ENCODE peak calls at places on chromosomes 3 and 15, in nine cellular contexts. One of them, this sample, is unnamed.

GRCh38 chr15:57610130-57610529 is 18.4 kb downstream of the MYZAP start:
- DNase-seq in fibroblast of pulmonary artery: peak
- DNase-seq in AG04450: no peak
- DNase-seq in astrocyte of the spinal cord: peak
- DNase-seq in AG09309: peak
- DNase-seq in left ventricle myocardium inferior: peak
- DNase-seq in MM.1S: no peak
- DNase-seq in dorsolateral prefrontal cortex: peak
- DNase-seq in CD8-positive, alpha-beta T cell: no peak
- DNase-seq in this sample: no peak

GRCh38 chr3:140153736-140154135 is 218.8 kb downstream of the CLSTN2 start:
- DNase-seq in AG04450: no peak
- DNase-seq in CD8-positive, alpha-beta T cell: no peak
- DNase-seq in MM.1S: no peak
- DNase-seq in dorsolateral prefrontal cortex: no peak
- DNase-seq in AG09309: no peak
- DNase-seq in fibroblast of pulmonary artery: no peak
- DNase-seq in astrocyte of the spinal cord: no peak
- DNase-seq in left ventricle myocardium inferior: no peak
- DNase-seq in this sample: no peak

GRCh38 chr15:39075756-39076341 is 505.0 kb upstream of the THBS1 start:
- DNase-seq in CD8-positive, alpha-beta T cell: no peak
- DNase-seq in fibroblast of pulmonary artery: no peak
- DNase-seq in AG04450: no peak
- DNase-seq in left ventricle myocardium inferior: no peak
- DNase-seq in MM.1S: no peak
- DNase-seq in AG09309: no peak
- DNase-seq in dorsolateral prefrontal cortex: no peak
- DNase-seq in astrocyte of the spinal cord: no peak
- DNase-seq in this sample: no peak

GRCh38 chr3:100954990-100955389 is 38.2 kb downstream of the ABI3BP start:
- DNase-seq in dorsolateral prefrontal cortex: no peak
- DNase-seq in left ventricle myocardium inferior: peak
- DNase-seq in AG04450: peak
- DNase-seq in astrocyte of the spinal cord: peak
- DNase-seq in MM.1S: no peak
- DNase-seq in fibroblast of pulmonary artery: peak
- DNase-seq in AG09309: peak
- DNase-seq in CD8-positive, alpha-beta T cell: no peak
- DNase-seq in this sample: no peak

GRCh38 chr3:88150371-88150770 is 612 bp downstream of the C3orf38 start:
- DNase-seq in fibroblast of pulmonary artery: peak
- DNase-seq in CD8-positive, alpha-beta T cell: no peak
- DNase-seq in MM.1S: peak
- DNase-seq in AG04450: no peak
- DNase-seq in dorsolateral prefrontal cortex: no peak
- DNase-seq in AG09309: no peak
- DNase-seq in astrocyte of the spinal cord: no peak
- DNase-seq in left ventricle myocardium inferior: no peak
- DNase-seq in this sample: no peak

GRCh38 chr15:39942101-39942752 is 8.3 kb downstream of the EIF2AK4 start:
- DNase-seq in astrocyte of the spinal cord: peak
- DNase-seq in CD8-positive, alpha-beta T cell: no peak
- DNase-seq in MM.1S: no peak
- DNase-seq in left ventricle myocardium inferior: no peak
- DNase-seq in AG09309: no peak
- DNase-seq in dorsolateral prefrontal cortex: no peak
- DNase-seq in fibroblast of pulmonary artery: peak
- DNase-seq in AG04450: no peak
- DNase-seq in this sample: no peak

GRCh38 chr15:84570164-84570692 is 30.6 kb upstream of the ZSCAN2 start:
- DNase-seq in left ventricle myocardium inferior: peak
- DNase-seq in AG04450: no peak
- DNase-seq in astrocyte of the spinal cord: peak
- DNase-seq in AG09309: no peak
- DNase-seq in dorsolateral prefrontal cortex: peak
- DNase-seq in CD8-positive, alpha-beta T cell: peak
- DNase-seq in MM.1S: peak
- DNase-seq in fibroblast of pulmonary artery: peak
- DNase-seq in this sample: peak

GRCh38 chr3:153442386-153442785 is 280.4 kb downstream of the RAP2B start:
- DNase-seq in AG04450: no peak
- DNase-seq in AG09309: no peak
- DNase-seq in MM.1S: no peak
- DNase-seq in astrocyte of the spinal cord: no peak
- DNase-seq in left ventricle myocardium inferior: no peak
- DNase-seq in fibroblast of pulmonary artery: peak
- DNase-seq in dorsolateral prefrontal cortex: no peak
- DNase-seq in CD8-positive, alpha-beta T cell: no peak
- DNase-seq in this sample: no peak

GRCh38 chr3:44880284-44880683 is 5.9 kb downstream of the TGM4 start:
- DNase-seq in AG04450: no peak
- DNase-seq in CD8-positive, alpha-beta T cell: no peak
- DNase-seq in left ventricle myocardium inferior: no peak
- DNase-seq in AG09309: no peak
- DNase-seq in MM.1S: no peak
- DNase-seq in astrocyte of the spinal cord: peak
- DNase-seq in fibroblast of pulmonary artery: no peak
- DNase-seq in dorsolateral prefrontal cortex: no peak
- DNase-seq in this sample: no peak

DNA sequence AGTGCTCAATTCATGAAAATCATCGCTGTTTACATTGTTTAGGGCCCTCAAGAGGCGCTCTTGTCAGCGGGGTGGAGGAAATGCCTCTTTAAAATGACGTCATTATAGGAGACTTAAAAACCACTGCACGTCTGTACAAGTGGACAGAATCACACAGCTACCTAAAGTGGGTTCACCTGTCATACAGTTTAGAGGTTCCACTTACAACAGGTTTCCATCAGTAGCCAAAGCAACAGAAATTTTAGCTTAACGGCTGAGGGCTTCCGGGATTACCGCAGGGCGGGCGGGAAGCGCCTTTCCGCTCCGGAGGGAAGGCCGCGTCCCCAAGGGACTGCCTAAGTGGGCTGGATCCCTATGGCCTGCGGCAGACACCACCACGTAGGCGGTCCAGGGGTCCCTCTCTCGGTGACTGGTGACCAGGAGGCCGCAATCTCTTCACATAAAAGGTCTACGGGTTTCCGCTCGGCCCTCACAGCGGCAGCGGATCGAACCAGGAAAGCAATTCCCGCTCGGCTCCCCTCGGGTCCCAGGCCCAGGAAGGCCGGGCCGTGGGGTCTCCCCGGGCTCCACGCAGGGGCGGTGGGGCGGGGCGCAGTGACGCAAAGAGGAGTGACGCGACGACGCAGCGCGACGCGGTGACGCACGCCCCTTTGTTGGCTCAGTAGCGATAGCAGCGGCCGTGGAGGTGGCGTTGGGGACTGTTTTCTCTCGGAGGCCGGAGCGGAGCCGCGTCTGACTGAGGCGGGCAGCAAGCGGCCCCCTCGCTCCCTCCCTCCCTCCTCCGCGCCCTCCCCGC is at the start of gene ARIH1:
- DNase-seq in AG04450: peak
- DNase-seq in fibroblast of pulmonary artery: peak
- DNase-seq in dorsolateral prefrontal cortex: peak
- DNase-seq in MM.1S: peak
- DNase-seq in astrocyte of the spinal cord: peak
- DNase-seq in AG09309: peak
- DNase-seq in left ventricle myocardium inferior: peak
- DNase-seq in CD8-positive, alpha-beta T cell: peak
- DNase-seq in this sample: peak
- TF ChIP-seq CTCF in AG04450: peak
- TF ChIP-seq CTCF in fibroblast of pulmonary artery: peak
- TF ChIP-seq CTCF in dorsolateral prefrontal cortex: no peak
- TF ChIP-seq CTCF in MM.1S: peak
- TF ChIP-seq CTCF in astrocyte of the spinal cord: peak
- TF ChIP-seq CTCF in AG09309: peak
- TF ChIP-seq CTCF in left ventricle myocardium inferior: peak
- TF ChIP-seq CTCF in CD8-positive, alpha-beta T cell: peak
- TF ChIP-seq CTCF in this sample: no peak

GRCh38 chr3:27110020-27110419 is 259.2 kb downstream of the NEK10 start:
- DNase-seq in MM.1S: no peak
- DNase-seq in AG09309: no peak
- DNase-seq in left ventricle myocardium inferior: no peak
- DNase-seq in dorsolateral prefrontal cortex: no peak
- DNase-seq in AG04450: no peak
- DNase-seq in fibroblast of pulmonary artery: no peak
- DNase-seq in CD8-positive, alpha-beta T cell: no peak
- DNase-seq in astrocyte of the spinal cord: no peak
- DNase-seq in this sample: no peak

GRCh38 chr3:27108322-27108721 is 260.9 kb downstream of the NEK10 start:
- DNase-seq in AG09309: no peak
- DNase-seq in CD8-positive, alpha-beta T cell: no peak
- DNase-seq in astrocyte of the spinal cord: no peak
- DNase-seq in AG04450: no peak
- DNase-seq in MM.1S: no peak
- DNase-seq in fibroblast of pulmonary artery: no peak
- DNase-seq in dorsolateral prefrontal cortex: no peak
- DNase-seq in left ventricle myocardium inferior: no peak
- DNase-seq in this sample: no peak

DNA sequence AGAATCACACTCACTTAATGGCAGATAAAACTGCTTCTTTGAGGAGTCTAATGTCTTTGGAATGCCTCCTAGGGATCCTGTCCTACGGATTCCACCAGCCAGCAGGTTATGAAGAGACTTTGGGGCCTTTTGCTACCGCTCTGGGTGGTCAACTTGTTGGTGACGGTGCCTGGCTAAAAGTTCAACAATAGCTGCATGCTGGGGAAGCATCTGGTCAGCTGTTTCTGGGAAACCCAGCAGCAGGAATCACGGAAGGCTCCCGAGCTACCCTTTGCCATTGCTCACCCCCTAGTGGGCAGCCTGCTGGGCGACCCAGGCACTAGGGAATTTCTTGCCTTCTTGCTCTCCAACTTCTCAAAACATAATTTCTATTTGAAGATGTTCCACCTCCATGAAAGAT is 263.3 kb downstream of the NEK10 start:
- DNase-seq in CD8-positive, alpha-beta T cell: no peak
- DNase-seq in AG09309: no peak
- DNase-seq in left ventricle myocardium inferior: no peak
- DNase-seq in dorsolateral prefrontal cortex: no peak
- DNase-seq in MM.1S: no peak
- DNase-seq in astrocyte of the spinal cord: peak
- DNase-seq in fibroblast of pulmonary artery: no peak
- DNase-seq in AG04450: no peak
- DNase-seq in this sample: peak
- TF ChIP-seq CTCF in CD8-positive, alpha-beta T cell: no peak
- TF ChIP-seq CTCF in AG09309: peak
- TF ChIP-seq CTCF in left ventricle myocardium inferior: peak
- TF ChIP-seq CTCF in dorsolateral prefrontal cortex: no peak
- TF ChIP-seq CTCF in MM.1S: peak
- TF ChIP-seq CTCF in astrocyte of the spinal cord: no peak
- TF ChIP-seq CTCF in fibroblast of pulmonary artery: peak
- TF ChIP-seq CTCF in AG04450: no peak
- TF ChIP-seq CTCF in this sample: peak

GRCh38 chr3:142930510-142930909 is 33.0 kb downstream of the PAQR9 start:
- DNase-seq in AG04450: no peak
- DNase-seq in AG09309: no peak
- DNase-seq in MM.1S: no peak
- DNase-seq in left ventricle myocardium inferior: no peak
- DNase-seq in dorsolateral prefrontal cortex: no peak
- DNase-seq in fibroblast of pulmonary artery: peak
- DNase-seq in astrocyte of the spinal cord: no peak
- DNase-seq in CD8-positive, alpha-beta T cell: no peak
- DNase-seq in this sample: no peak

GRCh38 chr3:142929890-142930289 is 33.6 kb downstream of the PAQR9 start:
- DNase-seq in MM.1S: no peak
- DNase-seq in astrocyte of the spinal cord: no peak
- DNase-seq in CD8-positive, alpha-beta T cell: no peak
- DNase-seq in AG04450: no peak
- DNase-seq in left ventricle myocardium inferior: no peak
- DNase-seq in AG09309: no peak
- DNase-seq in fibroblast of pulmonary artery: no peak
- DNase-seq in dorsolateral prefrontal cortex: no peak
- DNase-seq in this sample: no peak

GRCh38 chr3:142934128-142934896 is 29.2 kb downstream of the PAQR9 start:
- DNase-seq in MM.1S: no peak
- DNase-seq in fibroblast of pulmonary artery: no peak
- DNase-seq in AG04450: no peak
- DNase-seq in astrocyte of the spinal cord: no peak
- DNase-seq in CD8-positive, alpha-beta T cell: no peak
- DNase-seq in dorsolateral prefrontal cortex: no peak
- DNase-seq in AG09309: no peak
- DNase-seq in left ventricle myocardium inferior: no peak
- DNase-seq in this sample: no peak

GRCh38 chr3:142929109-142929508 is 34.4 kb downstream of the PAQR9 start:
- DNase-seq in CD8-positive, alpha-beta T cell: no peak
- DNase-seq in astrocyte of the spinal cord: no peak
- DNase-seq in AG09309: no peak
- DNase-seq in dorsolateral prefrontal cortex: no peak
- DNase-seq in AG04450: no peak
- DNase-seq in fibroblast of pulmonary artery: peak
- DNase-seq in left ventricle myocardium inferior: peak
- DNase-seq in MM.1S: peak
- DNase-seq in this sample: peak

DNA sequence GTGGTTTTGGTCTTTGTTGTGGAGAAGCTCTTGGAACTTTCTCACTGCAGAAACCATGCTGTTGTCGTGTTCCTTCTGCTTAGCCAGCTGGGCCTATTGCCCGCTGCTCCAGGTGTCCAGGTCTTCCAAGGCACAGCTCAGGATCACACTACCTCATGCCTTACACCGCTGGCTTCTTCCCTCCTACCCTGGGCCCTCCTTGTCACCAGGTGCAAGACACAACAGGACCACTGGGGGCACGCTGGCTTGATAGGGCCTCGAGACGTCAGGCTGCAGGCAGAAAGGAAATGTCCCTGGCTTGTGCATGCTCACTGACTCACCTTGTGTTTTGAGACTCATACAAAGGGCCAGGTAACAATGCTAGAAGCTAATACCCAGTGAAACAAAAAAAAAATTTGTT is 32.3 kb downstream of the PAQR9 start:
- DNase-seq in MM.1S: no peak
- DNase-seq in astrocyte of the spinal cord: no peak
- DNase-seq in dorsolateral prefrontal cortex: no peak
- DNase-seq in left ventricle myocardium inferior: no peak
- DNase-seq in CD8-positive, alpha-beta T cell: no peak
- DNase-seq in AG09309: no peak
- DNase-seq in fibroblast of pulmonary artery: no peak
- DNase-seq in AG04450: no peak
- DNase-seq in this sample: no peak
- TF ChIP-seq CTCF in MM.1S: no peak
- TF ChIP-seq CTCF in astrocyte of the spinal cord: peak
- TF ChIP-seq CTCF in dorsolateral prefrontal cortex: no peak
- TF ChIP-seq CTCF in left ventricle myocardium inferior: peak
- TF ChIP-seq CTCF in CD8-positive, alpha-beta T cell: no peak
- TF ChIP-seq CTCF in AG09309: no peak
- TF ChIP-seq CTCF in fibroblast of pulmonary artery: peak
- TF ChIP-seq CTCF in AG04450: peak
- TF ChIP-seq CTCF in this sample: no peak

DNA sequence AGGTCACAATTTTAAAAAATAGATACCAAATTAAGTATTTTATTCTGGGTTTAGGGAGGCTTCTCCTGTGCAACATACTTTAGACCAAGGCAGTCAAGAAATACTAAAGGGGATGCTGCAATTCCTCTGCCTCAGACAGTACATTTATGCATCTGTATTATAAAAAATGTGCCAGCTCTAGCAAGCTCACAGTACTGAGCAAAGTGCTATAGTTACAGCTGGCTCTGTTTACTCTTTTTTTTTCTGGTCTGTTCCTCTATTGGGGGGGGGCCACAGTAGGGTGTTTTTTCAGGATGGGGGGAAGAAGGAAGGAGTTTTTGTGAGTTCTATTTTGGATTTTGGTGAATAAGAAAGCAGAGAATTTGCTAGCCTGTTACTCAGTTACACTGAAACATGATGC is 185.0 kb downstream of the TIGIT start:
- DNase-seq in left ventricle myocardium inferior: no peak
- DNase-seq in astrocyte of the spinal cord: no peak
- DNase-seq in AG04450: no peak
- DNase-seq in AG09309: no peak
- DNase-seq in dorsolateral prefrontal cortex: no peak
- DNase-seq in CD8-positive, alpha-beta T cell: no peak
- DNase-seq in fibroblast of pulmonary artery: no peak
- DNase-seq in MM.1S: no peak
- DNase-seq in this sample: no peak
- TF ChIP-seq CTCF in left ventricle myocardium inferior: no peak
- TF ChIP-seq CTCF in astrocyte of the spinal cord: no peak
- TF ChIP-seq CTCF in AG04450: no peak
- TF ChIP-seq CTCF in AG09309: no peak
- TF ChIP-seq CTCF in dorsolateral prefrontal cortex: no peak
- TF ChIP-seq CTCF in CD8-positive, alpha-beta T cell: no peak
- TF ChIP-seq CTCF in fibroblast of pulmonary artery: no peak
- TF ChIP-seq CTCF in MM.1S: no peak
- TF ChIP-seq CTCF in this sample: no peak